ENCODE peak calls at places on chromosomes 13 and 19, in five cellular contexts. A, F, T, R and I are unnamed samples.

GRCh38 chr19:51690359-51691121 is 2.6 kb upstream of the SPACA6 start:
- DNase-seq in T (peak; percentile 7), A (peak; percentile 66), F (peak; percentile 53), R (peak; percentile 85), I (no peak)

GRCh38 chr19:47479701-47480503 is 4.1 kb downstream of the KPTN start:
- DNase-seq in F (no peak), T (peak; percentile 16), R (peak; percentile 51), A (no peak), I (no peak)

GRCh38 chr19:18304194-18304495 is 18.7 kb downstream of the LSM4 start:
- DNase-seq in T (no peak), F (no peak), R (no peak), A (peak; percentile 57), I (no peak)

GRCh38 chr19:2478324-2478755 is 2.4 kb downstream of the GADD45B start:
- DNase-seq in T (peak; percentile 79), F (peak; percentile 74), A (peak; percentile 87), R (no peak), I (no peak)

GRCh38 chr13:94558721-94559120 is 37.2 kb downstream of the TGDS start:
- DNase-seq in T (peak; percentile 7), A (no peak), R (no peak), F (no peak), I (no peak)

GRCh38 chr13:111981446-111982165 is 85.3 kb upstream of the SOX1 start:
- DNase-seq in T (no peak), F (no peak), R (no peak), A (no peak), I (no peak)

GRCh38 chr13:35518337-35518736 is 41.8 kb upstream of the MAB21L1 start:
- DNase-seq in R (no peak), A (no peak), T (no peak), F (no peak), I (no peak)

GRCh38 chr13:69616398-69616797 is 491.2 kb upstream of the ATXN8OS start:
- DNase-seq in R (no peak), A (no peak), T (no peak), F (no peak), I (no peak)

GRCh38 chr19:48997972-48998371 is 4.3 kb downstream of the RUVBL2 start:
- DNase-seq in A (no peak), R (peak; percentile 56), T (peak; percentile 58), F (no peak), I (no peak)

GRCh38 chr19:48195106-48195830 is 24.8 kb downstream of the ZSWIM9 start:
- DNase-seq in T (no peak), A (no peak), F (no peak), R (no peak), I (no peak)

GRCh38 chr13:22934744-22935523 is 245.8 kb upstream of the SGCG start:
- DNase-seq in T (no peak), A (no peak), R (no peak), F (no peak), I (no peak)

GRCh38 chr13:76792680-76793334 is 93.4 kb downstream of the KCTD12 start:
- DNase-seq in T (peak; percentile 7), A (no peak), F (no peak), R (peak; percentile 76), I (no peak)

GRCh38 chr13:60288569-60288968 is 108.5 kb upstream of the TDRD3 start:
- DNase-seq in R (no peak), A (no peak), F (no peak), T (no peak), I (no peak)

GRCh38 chr19:45066921-45067661 is 9.2 kb downstream of the ZNF296 start:
- DNase-seq in F (no peak), R (no peak), A (peak; percentile 43), T (no peak), I (no peak)

GRCh38 chr13:23599083-23599925 is 29.1 kb downstream of the TNFRSF19 start:
- DNase-seq in R (no peak), F (no peak), T (no peak), A (no peak), I (no peak)

GRCh38 chr13:32211788-32212187 is 103.4 kb downstream of the ZAR1L start:
- DNase-seq in F (no peak), R (peak; percentile 80), T (no peak), A (no peak), I (peak; percentile 95)

GRCh38 chr13:57629821-57630235 is 1.7 kb upstream of the PCDH17 start:
- DNase-seq in A (peak; percentile 49), T (peak; percentile 12), R (peak; percentile 69), F (peak; percentile 69), I (no peak)

GRCh38 chr13:53507741-53508140 is 479.1 kb downstream of the OLFM4 start:
- DNase-seq in F (no peak), R (no peak), T (no peak), A (no peak), I (no peak)

GRCh38 chr13:21219044-21219381 is 42.6 kb downstream of the MRPL57 start:
- DNase-seq in A (no peak), F (no peak), T (no peak), R (no peak), I (no peak)

GRCh38 chr13:90926459-90926858 is 421.0 kb upstream of the MIR17HG start:
- DNase-seq in F (no peak), A (no peak), T (no peak), R (no peak), I (no peak)

GRCh38 chr13:61600360-61601033 is 184.8 kb upstream of the PCDH20 start:
- DNase-seq in A (no peak), F (no peak), R (no peak), T (no peak), I (no peak)

GRCh38 chr13:106815545-106815944 is 247.6 kb upstream of the ARGLU1 start:
- DNase-seq in A (no peak), R (no peak), F (no peak), T (no peak), I (no peak)

GRCh38 chr19:8680676-8681344 is 17.8 kb downstream of the ACTL9 start:
- DNase-seq in R (no peak), A (no peak), F (no peak), T (no peak), I (no peak)

GRCh38 chr13:111006508-111007031 is 91.7 kb upstream of the ANKRD10 start:
- DNase-seq in A (peak; percentile 70), R (peak; percentile 93), T (no peak), F (peak; percentile 95), I (no peak)

GRCh38 chr13:77062097-77062496 is 35.1 kb upstream of the FBXL3 start:
- DNase-seq in F (no peak), T (no peak), R (no peak), A (no peak), I (no peak)

GRCh38 chr13:29465741-29466293 is 129.7 kb downstream of the SLC7A1 start:
- DNase-seq in R (peak; percentile 26), A (no peak), T (no peak), F (no peak), I (peak; percentile 66)

GRCh38 chr19:47240996-47241918 is 10.3 kb upstream of the BBC3 start:
- DNase-seq in T (peak; percentile 74), R (peak; percentile 86), A (peak; percentile 83), F (no peak), I (no peak)

GRCh38 chr13:109200556-109200955 is 571.1 kb downstream of the MYO16 start:
- DNase-seq in T (no peak), F (no peak), R (no peak), A (no peak), I (no peak)

GRCh38 chr13:98504371-98504963 is 72.4 kb downstream of the STK24 start:
- DNase-seq in R (no peak), A (no peak), F (no peak), T (no peak), I (no peak)

GRCh38 chr19:56120371-56121179 is 520 bp downstream of the ZNF787 start:
- DNase-seq in T (peak; percentile 92), A (peak; percentile 94), F (no peak), R (peak; percentile 97), I (no peak)

GRCh38 chr13:29961036-29961685 is 110.7 kb upstream of the UBL3 start:
- DNase-seq in F (no peak), A (no peak), T (no peak), R (no peak), I (no peak)

GRCh38 chr13:113982296-113982661 is 8.4 kb upstream of the C13orf46 start:
- DNase-seq in A (no peak), T (no peak), F (no peak), R (no peak), I (no peak)

GRCh38 chr19:6276447-6276846 is 3.3 kb downstream of the MLLT1 start:
- DNase-seq in R (peak; percentile 80), F (no peak), A (peak; percentile 70), T (no peak), I (no peak)

GRCh38 chr19:36605101-36605838 is at the start of gene ZNF382:
- DNase-seq in T (peak; percentile 34), R (peak; percentile 97), F (peak; percentile 20), A (peak; percentile 82), I (no peak)

GRCh38 chr19:42281175-42282035 is 12.4 kb downstream of the CIC start:
- DNase-seq in A (peak; percentile 81), R (peak; percentile 34), T (no peak), F (no peak), I (no peak)

GRCh38 chr19:48595171-48595570 is 11.4 kb upstream of the SPACA4 start:
- DNase-seq in A (no peak), F (no peak), T (no peak), R (no peak), I (no peak)

GRCh38 chr13:91304740-91305139 is 42.7 kb upstream of the MIR17HG start:
- DNase-seq in F (no peak), R (no peak), T (no peak), A (no peak), I (no peak)

GRCh38 chr13:33262069-33262487 is 23.5 kb downstream of the STARD13 start:
- DNase-seq in F (no peak), A (peak; percentile 56), T (peak; percentile 54), R (no peak), I (no peak)